ENCODE peak calls at places on chromosomes 11 and 22, in six cellular contexts. T, Z, O, H, A and I are unnamed samples.

GRCh38 chr11:7490054-7490453 is 4.7 kb downstream of the OLFML1 start:
- DNase-seq in T (no peak), Z (peak), O (peak), H (no peak), A (peak), I (no peak)

GRCh38 chr11:65599216-65599954 is 3.8 kb upstream of the KCNK7 start:
- DNase-seq in T (no peak), Z (no peak), O (no peak), H (no peak), A (no peak), I (no peak)

GRCh38 chr11:75911459-75911858 is 96.4 kb downstream of the UVRAG start:
- DNase-seq in T (no peak), Z (no peak), O (no peak), H (no peak), A (no peak), I (no peak)

GRCh38 chr11:76237914-76238313 is 31.6 kb upstream of the WNT11 start:
- DNase-seq in T (no peak), Z (no peak), O (no peak), H (no peak), A (peak), I (no peak)

GRCh38 chr11:131579932-131580387 is 209.5 kb downstream of the NTM start:
- DNase-seq in T (no peak), Z (peak), O (no peak), H (no peak), A (peak), I (no peak)

GRCh38 chr22:45154383-45154782 is 9.3 kb upstream of the NUP50 start:
- DNase-seq in T (no peak), Z (peak), O (no peak), H (no peak), A (peak), I (no peak)

GRCh38 chr11:104254347-104254746 is 90.4 kb upstream of the PDGFD start:
- DNase-seq in T (peak), Z (peak), O (peak), H (no peak), A (peak), I (no peak)

GRCh38 chr11:111336582-111337256 is 38.4 kb downstream of the POU2AF3 start:
- DNase-seq in T (no peak), Z (peak), O (peak), H (no peak), A (no peak), I (no peak)

GRCh38 chr22:50016988-50017700 is 4.6 kb upstream of the IL17REL start:
- DNase-seq in T (peak), Z (no peak), O (no peak), H (peak), A (no peak), I (peak)

GRCh38 chr11:69482322-69482721 is 859 bp downstream of the LINC01488 start:
- DNase-seq in T (no peak), Z (no peak), O (no peak), H (no peak), A (no peak), I (no peak)

GRCh38 chr22:21876486-21877176 is 9.2 kb upstream of the MAPK1 start:
- DNase-seq in T (peak), Z (peak), O (no peak), H (no peak), A (no peak), I (peak)

GRCh38 chr11:81963018-81963417 is 770.6 kb downstream of the FAM181B start:
- DNase-seq in T (no peak), Z (peak), O (no peak), H (no peak), A (no peak), I (no peak)

GRCh38 chr11:117826360-117826635 is 1.8 kb upstream of the FXYD2 start:
- DNase-seq in T (no peak), Z (no peak), O (no peak), H (no peak), A (no peak), I (no peak)

GRCh38 chr11:64234840-64235379 is 526 bp downstream of the VEGFB start:
- DNase-seq in T (peak), Z (no peak), O (peak), H (no peak), A (no peak), I (peak)